ENCODE peak calls at places on chromosomes 13 and 19, in ten cellular contexts. I is activated T-cell treated with anti-CD3 and anti-CD28 coated beads, Interleukin-2, amount 50 U/mL, for 1 hour; V is foreskin fibroblast; W is amygdala; T is WERI-Rb-1; R is HuH-7.5; Q is stimulated activated CD8-positive, alpha-beta memory T cell treated with anti-CD3 and anti-CD28 coated beads, Interleukin-15, amount 100 ng/mL, for 24 hours; M is amniotic epithelial cell; S is amniotic stem cell; O is astrocyte of the spinal cord. C is an unnamed sample.

GRCh38 chr13:36700170-36700569 is 26.4 kb downstream of the SERTM1 start:
- DNase-seq in I (no peak), V (no peak), W (no peak), T (no peak), R (no peak), Q (no peak), M (peak), S (no peak), O (no peak), C (no peak)

GRCh38 chr19:35253316-35254286 is 4.8 kb downstream of the LSR start:
- DNase-seq in I (peak), V (no peak), W (no peak), T (no peak), R (no peak), Q (no peak), M (no peak), S (no peak), O (no peak), C (no peak)

GRCh38 chr19:5128251-5128931 is 159.5 kb downstream of the KDM4B start:
- DNase-seq in I (no peak), V (peak), W (no peak), T (peak), R (no peak), Q (no peak), M (peak), S (no peak), O (peak), C (no peak)

GRCh38 chr13:71477735-71478134 is 389.3 kb downstream of the DACH1 start:
- DNase-seq in I (no peak), V (no peak), W (no peak), T (no peak), R (no peak), Q (no peak), M (no peak), S (no peak), O (peak), C (no peak)

GRCh38 chr13:102141625-102142472 is 260.0 kb downstream of the FGF14 start:
- DNase-seq in I (no peak), V (peak), W (no peak), T (no peak), R (no peak), Q (no peak), M (peak), S (no peak), O (peak), C (peak)

GRCh38 chr13:37226966-37227365 is 121.5 kb upstream of the CSNK1A1L start:
- DNase-seq in I (no peak), V (no peak), W (no peak), T (no peak), R (no peak), Q (no peak), M (no peak), S (peak), O (peak), C (peak)

GRCh38 chr19:17938092-17938845 is 5.5 kb downstream of the CCDC124 start:
- DNase-seq in I (peak), V (peak), W (peak), T (peak), R (peak), Q (peak), M (peak), S (peak), O (peak), C (peak)

GRCh38 chr19:6765738-6766356 is 1.4 kb downstream of the SH2D3A start:
- DNase-seq in I (peak), V (no peak), W (no peak), T (no peak), R (no peak), Q (no peak), M (no peak), S (no peak), O (no peak), C (peak)

GRCh38 chr19:58218899-58219298 is 9.8 kb upstream of the ZNF544 start:
- DNase-seq in I (peak), V (no peak), W (no peak), T (peak), R (no peak), Q (no peak), M (peak), S (no peak), O (no peak), C (no peak)

GRCh38 chr19:19227217-19227616 is 15.5 kb downstream of the NCAN start:
- DNase-seq in I (no peak), V (no peak), W (no peak), T (no peak), R (no peak), Q (no peak), M (no peak), S (no peak), O (no peak), C (no peak)

GRCh38 chr19:31356587-31357314 is 7.5 kb upstream of the TSHZ3 start:
- DNase-seq in I (peak), V (no peak), W (no peak), T (no peak), R (no peak), Q (peak), M (no peak), S (no peak), O (no peak), C (no peak)

GRCh38 chr19:42111384-42111783 is 20.9 kb downstream of the POU2F2 start:
- DNase-seq in I (no peak), V (peak), W (no peak), T (no peak), R (no peak), Q (no peak), M (peak), S (no peak), O (no peak), C (peak)